ENCODE peak calls at places on chromosomes 4 and X, in seven cellular contexts. One of them, this sample, is unnamed.

GRCh38 chrX:107675823-107676555 is 47.7 kb downstream of the PRPS1 start:
- DNase-seq in ovary: peak; percentile 56
- DNase-seq in esophagus squamous epithelium: no peak
- DNase-seq in right lobe of liver: peak; percentile 55
- DNase-seq in gastrocnemius medialis: peak; percentile 48
- DNase-seq in body of pancreas: peak; percentile 46
- DNase-seq in uterus: peak; percentile 45
- DNase-seq in this sample: peak; percentile 47

GRCh38 chr4:125070869-125071268 is 243.9 kb upstream of the FAT4 start:
- DNase-seq in esophagus squamous epithelium: no peak
- DNase-seq in ovary: no peak
- DNase-seq in gastrocnemius medialis: no peak
- DNase-seq in uterus: no peak
- DNase-seq in right lobe of liver: no peak
- DNase-seq in body of pancreas: peak; percentile 10
- DNase-seq in this sample: no peak

GRCh38 chr4:73161527-73162185 is 92.1 kb upstream of the COX18 start:
- DNase-seq in ovary: no peak
- DNase-seq in right lobe of liver: no peak
- DNase-seq in body of pancreas: no peak
- DNase-seq in esophagus squamous epithelium: no peak
- DNase-seq in gastrocnemius medialis: no peak
- DNase-seq in uterus: no peak
- DNase-seq in this sample: no peak

GRCh38 chrX:31609130-31609529 is 537.3 kb upstream of the FTHL17 start:
- DNase-seq in ovary: no peak
- DNase-seq in right lobe of liver: no peak
- DNase-seq in esophagus squamous epithelium: no peak
- DNase-seq in body of pancreas: no peak
- DNase-seq in uterus: no peak
- DNase-seq in gastrocnemius medialis: no peak
- DNase-seq in this sample: no peak

GRCh38 chrX:44035576-44035975 is 62.4 kb upstream of the NDP start:
- DNase-seq in esophagus squamous epithelium: no peak
- DNase-seq in right lobe of liver: no peak
- DNase-seq in gastrocnemius medialis: no peak
- DNase-seq in uterus: no peak
- DNase-seq in ovary: no peak
- DNase-seq in body of pancreas: no peak
- DNase-seq in this sample: no peak

GRCh38 chr4:75048208-75048879 is 115.4 kb downstream of the PARM1 start:
- DNase-seq in right lobe of liver: no peak
- DNase-seq in ovary: no peak
- DNase-seq in esophagus squamous epithelium: no peak
- DNase-seq in body of pancreas: no peak
- DNase-seq in gastrocnemius medialis: no peak
- DNase-seq in uterus: no peak
- DNase-seq in this sample: no peak

GRCh38 chr4:142367326-142368188 is 478.5 kb downstream of the INPP4B start:
- DNase-seq in body of pancreas: no peak
- DNase-seq in right lobe of liver: no peak
- DNase-seq in gastrocnemius medialis: no peak
- DNase-seq in uterus: no peak
- DNase-seq in ovary: no peak
- DNase-seq in esophagus squamous epithelium: no peak
- DNase-seq in this sample: no peak

GRCh38 chrX:136214551-136214950 is 36.6 kb downstream of the MAP7D3 start:
- DNase-seq in right lobe of liver: no peak
- DNase-seq in esophagus squamous epithelium: no peak
- DNase-seq in body of pancreas: peak; percentile 32
- DNase-seq in gastrocnemius medialis: no peak
- DNase-seq in uterus: no peak
- DNase-seq in ovary: no peak
- DNase-seq in this sample: no peak

GRCh38 chrX:153312041-153312440 is 9.5 kb downstream of the PNMA6F start:
- DNase-seq in esophagus squamous epithelium: no peak
- DNase-seq in right lobe of liver: no peak
- DNase-seq in body of pancreas: no peak
- DNase-seq in ovary: no peak
- DNase-seq in uterus: no peak
- DNase-seq in gastrocnemius medialis: no peak
- DNase-seq in this sample: no peak

GRCh38 chr4:79869597-79870336 is 203.3 kb downstream of the ANTXR2 start:
- DNase-seq in uterus: no peak
- DNase-seq in ovary: no peak
- DNase-seq in gastrocnemius medialis: no peak
- DNase-seq in esophagus squamous epithelium: no peak
- DNase-seq in body of pancreas: no peak
- DNase-seq in right lobe of liver: no peak
- DNase-seq in this sample: no peak

GRCh38 chrX:38800981-38801845 is at the start of gene MID1IP1:
- DNase-seq in ovary: peak; percentile 93
- DNase-seq in body of pancreas: peak; percentile 96
- DNase-seq in uterus: peak; percentile 89
- DNase-seq in gastrocnemius medialis: peak; percentile 89
- DNase-seq in right lobe of liver: peak; percentile 93
- DNase-seq in esophagus squamous epithelium: peak; percentile 8
- DNase-seq in this sample: peak; percentile 80

GRCh38 chr4:3699678-3700077 is 66.5 kb upstream of the ADRA2C start:
- DNase-seq in body of pancreas: no peak
- DNase-seq in esophagus squamous epithelium: no peak
- DNase-seq in ovary: no peak
- DNase-seq in gastrocnemius medialis: no peak
- DNase-seq in right lobe of liver: no peak
- DNase-seq in uterus: no peak
- DNase-seq in this sample: no peak

GRCh38 chrX:149010899-149011224 is 494.2 kb downstream of the IDS start:
- DNase-seq in ovary: no peak
- DNase-seq in esophagus squamous epithelium: no peak
- DNase-seq in uterus: no peak
- DNase-seq in gastrocnemius medialis: no peak
- DNase-seq in right lobe of liver: no peak
- DNase-seq in body of pancreas: no peak
- DNase-seq in this sample: no peak

GRCh38 chr4:136831553-136831952 is 700.7 kb downstream of the PCDH18 start:
- DNase-seq in esophagus squamous epithelium: no peak
- DNase-seq in body of pancreas: no peak
- DNase-seq in gastrocnemius medialis: no peak
- DNase-seq in ovary: no peak
- DNase-seq in right lobe of liver: no peak
- DNase-seq in uterus: no peak
- DNase-seq in this sample: no peak

GRCh38 chr4:172055498-172055897 is 242.3 kb downstream of the GALNTL6 start:
- DNase-seq in gastrocnemius medialis: no peak
- DNase-seq in right lobe of liver: no peak
- DNase-seq in ovary: no peak
- DNase-seq in body of pancreas: no peak
- DNase-seq in esophagus squamous epithelium: no peak
- DNase-seq in uterus: no peak
- DNase-seq in this sample: no peak

GRCh38 chr4:177177446-177178160 is 132.1 kb upstream of the NEIL3 start:
- DNase-seq in body of pancreas: peak; percentile 22
- DNase-seq in ovary: no peak
- DNase-seq in right lobe of liver: no peak
- DNase-seq in gastrocnemius medialis: no peak
- DNase-seq in uterus: no peak
- DNase-seq in esophagus squamous epithelium: no peak
- DNase-seq in this sample: no peak

GRCh38 chrX:29687687-29688086 is 527.7 kb upstream of the MAGEB2 start:
- DNase-seq in right lobe of liver: no peak
- DNase-seq in body of pancreas: no peak
- DNase-seq in esophagus squamous epithelium: no peak
- DNase-seq in gastrocnemius medialis: no peak
- DNase-seq in ovary: no peak
- DNase-seq in uterus: no peak
- DNase-seq in this sample: no peak

GRCh38 chr4:48483006-48483776 is at the start of gene SLC10A4:
- DNase-seq in uterus: no peak
- DNase-seq in esophagus squamous epithelium: no peak
- DNase-seq in ovary: no peak
- DNase-seq in body of pancreas: no peak
- DNase-seq in gastrocnemius medialis: no peak
- DNase-seq in right lobe of liver: no peak
- DNase-seq in this sample: no peak

GRCh38 chr4:70515342-70516245 is 2.8 kb upstream of the AMTN start:
- DNase-seq in gastrocnemius medialis: no peak
- DNase-seq in uterus: no peak
- DNase-seq in esophagus squamous epithelium: no peak
- DNase-seq in ovary: no peak
- DNase-seq in body of pancreas: no peak
- DNase-seq in right lobe of liver: no peak
- DNase-seq in this sample: no peak

GRCh38 chr4:101328063-101328602 is 19.2 kb downstream of the PPP3CA start:
- DNase-seq in right lobe of liver: no peak
- DNase-seq in esophagus squamous epithelium: no peak
- DNase-seq in body of pancreas: no peak
- DNase-seq in uterus: no peak
- DNase-seq in ovary: no peak
- DNase-seq in gastrocnemius medialis: no peak
- DNase-seq in this sample: no peak

GRCh38 chr4:161291222-161291621 is 872.6 kb downstream of the FSTL5 start:
- DNase-seq in uterus: no peak
- DNase-seq in body of pancreas: no peak
- DNase-seq in esophagus squamous epithelium: no peak
- DNase-seq in right lobe of liver: no peak
- DNase-seq in ovary: no peak
- DNase-seq in gastrocnemius medialis: no peak
- DNase-seq in this sample: no peak

GRCh38 chrX:152932144-152932543 is 34.3 kb downstream of the ZNF185 start:
- DNase-seq in right lobe of liver: no peak
- DNase-seq in uterus: no peak
- DNase-seq in ovary: no peak
- DNase-seq in esophagus squamous epithelium: no peak
- DNase-seq in gastrocnemius medialis: no peak
- DNase-seq in body of pancreas: no peak
- DNase-seq in this sample: no peak

GRCh38 chrX:10749113-10749512 is 128.7 kb upstream of the MID1 start:
- DNase-seq in ovary: no peak
- DNase-seq in gastrocnemius medialis: no peak
- DNase-seq in esophagus squamous epithelium: no peak
- DNase-seq in body of pancreas: no peak
- DNase-seq in uterus: no peak
- DNase-seq in right lobe of liver: no peak
- DNase-seq in this sample: no peak

GRCh38 chr4:165873298-165874071 is 448 bp downstream of the TLL1 start:
- DNase-seq in esophagus squamous epithelium: no peak
- DNase-seq in uterus: no peak
- DNase-seq in right lobe of liver: peak; percentile 51
- DNase-seq in gastrocnemius medialis: no peak
- DNase-seq in body of pancreas: peak; percentile 37
- DNase-seq in ovary: no peak
- DNase-seq in this sample: no peak

GRCh38 chrX:40694833-40695232 is 40.5 kb downstream of the MED14 start:
- DNase-seq in esophagus squamous epithelium: no peak
- DNase-seq in gastrocnemius medialis: no peak
- DNase-seq in right lobe of liver: no peak
- DNase-seq in uterus: no peak
- DNase-seq in body of pancreas: no peak
- DNase-seq in ovary: no peak
- DNase-seq in this sample: no peak

DNA sequence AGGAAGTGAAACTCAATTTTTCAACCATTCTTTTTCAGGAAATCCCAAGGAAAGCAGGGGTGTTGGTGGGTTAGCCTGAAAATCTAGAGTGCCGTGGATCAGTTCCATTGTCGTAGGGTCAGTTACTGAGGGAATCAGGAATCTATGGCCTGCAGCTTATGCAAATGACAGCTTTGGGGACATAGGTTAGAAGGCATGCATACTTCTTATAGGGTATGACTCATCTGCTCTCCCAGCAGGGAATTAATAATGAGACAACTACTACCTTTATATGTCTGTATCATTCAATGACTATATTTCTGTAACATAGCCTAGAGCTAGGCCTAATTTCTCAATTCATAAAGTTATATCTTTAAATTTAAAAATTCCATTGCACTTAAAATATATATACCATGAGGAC is 36.6 kb downstream of the ZNF41 start:
- DNase-seq in uterus: no peak
- DNase-seq in ovary: no peak
- DNase-seq in gastrocnemius medialis: no peak
- DNase-seq in body of pancreas: no peak
- DNase-seq in right lobe of liver: no peak
- DNase-seq in esophagus squamous epithelium: no peak
- DNase-seq in this sample: no peak
- H3K36me3 ChIP-seq in uterus: no peaks in the 10 kb centered on the region
- H3K36me3 ChIP-seq in ovary: no peaks in the 10 kb centered on the region
- H3K36me3 ChIP-seq in gastrocnemius medialis: peaks cover 34% of the 10 kb centered on the region
- H3K36me3 ChIP-seq in body of pancreas: no peaks in the 10 kb centered on the region
- H3K36me3 ChIP-seq in right lobe of liver: no peaks in the 10 kb centered on the region
- H3K36me3 ChIP-seq in esophagus squamous epithelium: no peaks in the 10 kb centered on the region
- H3K36me3 ChIP-seq in this sample: peaks cover 59% of the 10 kb centered on the region

GRCh38 chr4:147813107-147813773 is 81.4 kb downstream of the ARHGAP10 start:
- DNase-seq in right lobe of liver: no peak
- DNase-seq in esophagus squamous epithelium: no peak
- DNase-seq in ovary: no peak
- DNase-seq in body of pancreas: no peak
- DNase-seq in uterus: no peak
- DNase-seq in gastrocnemius medialis: no peak
- DNase-seq in this sample: no peak
- H3K4me3 ChIP-seq in right lobe of liver: no peak overlapping the region
- H3K4me3 ChIP-seq in esophagus squamous epithelium: no peak overlapping the region
- H3K4me3 ChIP-seq in ovary: no peak overlapping the region
- H3K4me3 ChIP-seq in body of pancreas: no peak overlapping the region
- H3K4me3 ChIP-seq in uterus: no peak overlapping the region
- H3K4me3 ChIP-seq in gastrocnemius medialis: peak overlapping the region; percentile 43
- H3K4me3 ChIP-seq in this sample: no peak overlapping the region

GRCh38 chr4:67555447-67555846 is 3.1 kb upstream of the STAP1 start:
- DNase-seq in gastrocnemius medialis: no peak
- DNase-seq in esophagus squamous epithelium: no peak
- DNase-seq in uterus: no peak
- DNase-seq in ovary: no peak
- DNase-seq in body of pancreas: no peak
- DNase-seq in right lobe of liver: no peak
- DNase-seq in this sample: no peak

GRCh38 chr4:67556426-67556825 is 2.1 kb upstream of the STAP1 start:
- DNase-seq in body of pancreas: no peak
- DNase-seq in right lobe of liver: no peak
- DNase-seq in esophagus squamous epithelium: no peak
- DNase-seq in uterus: no peak
- DNase-seq in ovary: no peak
- DNase-seq in gastrocnemius medialis: no peak
- DNase-seq in this sample: no peak

DNA sequence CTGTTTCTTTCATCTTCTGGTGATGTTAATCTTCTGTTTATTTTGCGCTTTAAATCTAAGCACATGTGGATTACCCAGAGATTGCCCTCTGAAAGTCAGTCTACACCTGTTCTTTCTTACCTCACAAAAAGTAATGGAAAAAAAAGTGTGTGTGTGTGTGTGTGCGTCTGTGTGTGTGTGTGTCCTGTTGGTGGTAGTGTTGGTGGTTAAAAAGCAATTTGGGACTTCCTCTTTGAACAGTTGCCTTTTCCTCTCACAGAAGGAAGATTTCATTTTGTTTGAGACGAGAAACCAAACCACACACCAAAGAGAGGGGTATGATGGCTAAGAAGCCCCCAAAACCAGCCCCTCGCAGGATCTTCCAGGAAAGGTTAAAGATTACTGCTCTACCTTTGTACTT is at the start of gene STAP1:
- DNase-seq in esophagus squamous epithelium: no peak
- DNase-seq in gastrocnemius medialis: no peak
- DNase-seq in ovary: no peak
- DNase-seq in right lobe of liver: no peak
- DNase-seq in uterus: no peak
- DNase-seq in body of pancreas: no peak
- DNase-seq in this sample: no peak
- TF ChIP-seq POLR2A in esophagus squamous epithelium: no peak
- TF ChIP-seq POLR2A in gastrocnemius medialis: no peak
- TF ChIP-seq POLR2A in ovary: no peak
- TF ChIP-seq POLR2A in right lobe of liver: no peak
- TF ChIP-seq POLR2A in uterus: no peak
- TF ChIP-seq POLR2A in body of pancreas: no peak
- TF ChIP-seq POLR2A in this sample: no peak

GRCh38 chr4:1943928-1944327 is 64.8 kb downstream of the NELFA start:
- DNase-seq in right lobe of liver: no peak
- DNase-seq in uterus: no peak
- DNase-seq in ovary: no peak
- DNase-seq in body of pancreas: no peak
- DNase-seq in gastrocnemius medialis: no peak
- DNase-seq in esophagus squamous epithelium: no peak
- DNase-seq in this sample: no peak
- H3K36me3 ChIP-seq in right lobe of liver: peaks cover 8% of the 10 kb centered on the region
- H3K36me3 ChIP-seq in uterus: no peaks in the 10 kb centered on the region
- H3K36me3 ChIP-seq in ovary: no peaks in the 10 kb centered on the region
- H3K36me3 ChIP-seq in body of pancreas: peaks cover 6% of the 10 kb centered on the region
- H3K36me3 ChIP-seq in gastrocnemius medialis: peaks cover 6% of the 10 kb centered on the region
- H3K36me3 ChIP-seq in esophagus squamous epithelium: no peaks in the 10 kb centered on the region
- H3K36me3 ChIP-seq in this sample: peaks cover 52% of the 10 kb centered on the region

This sample was measured in tibial nerve.